ENCODE peak calls at places on chromosome 2, in four cellular contexts. W is NCI-H1417, A is NCI-H748 treated with DMSO at 0.1 percent for 48 hours, L is GM06990. B is an unnamed sample.

GRCh38 chr2:23900927-23901322 is 26.0 kb downstream of the ATAD2B start:
- DNase-seq in W (no peak), A (no peak), L (no peak), B (no peak)

GRCh38 chr2:217105733-217106649 is 246.1 kb upstream of the TNP1 start:
- DNase-seq in W (no peak), L (no peak), A (no peak), B (no peak)

GRCh38 chr2:218733615-218734021 is 23.0 kb downstream of the TTLL4 start:
- DNase-seq in A (no peak), W (no peak), L (no peak), B (no peak)

GRCh38 chr2:185316383-185316782 is 422.2 kb upstream of the FSIP2 start:
- DNase-seq in W (no peak), L (no peak), A (no peak), B (no peak)

GRCh38 chr2:15749460-15750432 is 158.1 kb downstream of the DDX1 start:
- DNase-seq in A (no peak), L (no peak), W (no peak), B (no peak)

GRCh38 chr2:231514951-231515297 is 15.3 kb downstream of the NMUR1 start:
- DNase-seq in L (no peak), A (no peak), W (no peak), B (no peak)

GRCh38 chr2:228417526-228417925 is 236.0 kb upstream of the SPHKAP start:
- DNase-seq in L (no peak), W (no peak), A (no peak), B (no peak)

GRCh38 chr2:41879367-41879871 is 168.4 kb upstream of the PKDCC start:
- DNase-seq in A (peak; percentile 28), L (peak; percentile 9), W (peak; percentile 89), B (peak; percentile 74)

GRCh38 chr2:85470850-85471800 is 52.6 kb downstream of the SH2D6 start:
- DNase-seq in A (no peak), W (no peak), L (no peak), B (no peak)

GRCh38 chr2:54455584-54456525 is at the start of gene SPTBN1:
- DNase-seq in W (peak; percentile 93), L (peak; percentile 76), A (peak; percentile 45), B (peak; percentile 77)